ENCODE peak calls at places on chromosome 21, in ten cellular contexts. I, L, Y, K, P, X, E, M, O and S are unnamed samples.

GRCh38 chr21:42059721-42060120 is 11.4 kb upstream of the UMODL1 start:
- DNase-seq in Y (no peak), M (no peak), K (no peak), X (no peak), I (no peak), L (no peak), E (no peak), O (no peak), P (no peak), S (no peak)

GRCh38 chr21:17429936-17430335 is 82.9 kb upstream of the CXADR start:
- DNase-seq in P (no peak), M (no peak), L (no peak), E (no peak), O (no peak), Y (no peak), I (no peak), K (no peak), X (no peak), S (no peak)

GRCh38 chr21:39660191-39660590 is 47.5 kb downstream of the B3GALT5 start:
- DNase-seq in O (peak; percentile 49), P (no peak), Y (no peak), X (peak; percentile 27), M (no peak), K (peak; percentile 80), L (no peak), I (no peak), E (peak; percentile 40), S (peak; percentile 81)

GRCh38 chr21:31660134-31660565 is 657 bp downstream of the SOD1 start:
- DNase-seq in O (no peak), E (no peak), L (no peak), M (no peak), I (peak; percentile 15), Y (no peak), P (peak; percentile 26), X (peak; percentile 36), K (peak; percentile 10), S (peak; percentile 46)

GRCh38 chr21:30882907-30883597 is 1.7 kb upstream of the KRTAP11-1 start:
- DNase-seq in O (no peak), I (no peak), Y (no peak), M (no peak), X (no peak), P (no peak), L (no peak), E (peak; percentile 3), K (no peak), S (no peak)

GRCh38 chr21:34688145-34688544 is 19.4 kb downstream of the CLIC6 start:
- DNase-seq in O (peak; percentile 36), K (no peak), L (no peak), M (peak; percentile 30), X (peak; percentile 51), I (no peak), P (no peak), E (peak; percentile 38), Y (no peak), S (no peak)

GRCh38 chr21:17802568-17802967 is 16.6 kb downstream of the C21orf91 start:
- DNase-seq in L (no peak), E (peak; percentile 54), P (peak; percentile 82), K (no peak), Y (no peak), X (peak; percentile 22), M (no peak), I (peak; percentile 68), O (peak; percentile 47), S (no peak)

GRCh38 chr21:26563977-26564503 is 9.0 kb downstream of the CYYR1 start:
- DNase-seq in K (no peak), Y (no peak), X (no peak), M (no peak), I (no peak), E (no peak), P (no peak), L (no peak), O (no peak), S (no peak)

GRCh38 chr21:45499201-45499750 is 43.0 kb downstream of the SLC19A1 start:
- DNase-seq in P (no peak), I (no peak), K (no peak), X (no peak), Y (no peak), L (no peak), O (no peak), E (no peak), M (no peak), S (no peak)

GRCh38 chr21:28669978-28670377 is 322.7 kb downstream of the LTN1 start:
- DNase-seq in E (no peak), M (no peak), I (no peak), Y (no peak), O (no peak), X (no peak), L (no peak), P (no peak), K (no peak), S (no peak)

GRCh38 chr21:34886554-34887385 is 162.3 kb downstream of the RUNX1 start:
- DNase-seq in K (no peak), M (no peak), L (peak; percentile 28), P (no peak), O (no peak), E (peak; percentile 59), X (peak; percentile 52), I (no peak), Y (no peak), S (peak; percentile 39)

GRCh38 chr21:37712204-37712934 is 203.9 kb downstream of the KCNJ6 start:
- DNase-seq in L (peak; percentile 21), O (peak; percentile 71), X (peak; percentile 81), K (peak; percentile 54), Y (peak; percentile 20), E (peak; percentile 71), M (peak; percentile 59), P (peak; percentile 71), I (peak; percentile 72), S (peak; percentile 74)

GRCh38 chr21:44304846-44305245 is 5.0 kb downstream of the PFKL start:
- DNase-seq in K (no peak), O (peak; percentile 9), I (peak; percentile 64), M (peak; percentile 28), P (no peak), L (peak; percentile 45), E (peak; percentile 38), Y (peak; percentile 34), X (peak; percentile 56), S (peak; percentile 66)

GRCh38 chr21:41610042-41610839 is 102.3 kb upstream of the TMPRSS2 start:
- DNase-seq in Y (no peak), K (peak; percentile 23), O (peak; percentile 60), X (peak; percentile 76), P (no peak), M (peak; percentile 62), E (peak; percentile 73), L (no peak), I (no peak), S (peak; percentile 9)